ENCODE peak calls at places on chromosomes 16 and 17, in six cellular contexts. F, E, Q, W, S and D are unnamed samples.
A peak's percentile ranks its signal among the peaks of the same experiment; 100 is the strongest.

GRCh38 chr17:77307479-77308198 is 166.9 kb downstream of the SEC14L1 start:
- DNase-seq in S (no peak), Q (no peak), F (no peak), E (no peak), W (no peak), D (no peak)

GRCh38 chr16:86576591-86577313 is 1.6 kb upstream of the FOXL1 start:
- DNase-seq in S (no peak), F (peak; percentile 34), Q (no peak), E (no peak), W (peak; percentile 15), D (no peak)

GRCh38 chr16:68707341-68708152 is 29.5 kb upstream of the CDH1 start:
- DNase-seq in F (peak; percentile 28), W (peak; percentile 67), S (no peak), E (peak; percentile 85), Q (peak; percentile 86), D (peak; percentile 85)

GRCh38 chr17:27246537-27246936 is 47.4 kb upstream of the WSB1 start:
- DNase-seq in Q (no peak), W (no peak), E (no peak), F (no peak), S (no peak), D (no peak)

GRCh38 chr17:6427284-6427781 is 7.6 kb downstream of the AIPL1 start:
- DNase-seq in E (no peak), W (no peak), S (no peak), Q (no peak), F (no peak), D (no peak)

GRCh38 chr16:65967376-65967775 is 399.1 kb upstream of the CDH5 start:
- DNase-seq in F (no peak), S (no peak), E (no peak), Q (no peak), W (no peak), D (no peak)

GRCh38 chr17:65261152-65261551 is 124.0 kb downstream of the RGS9 start:
- DNase-seq in S (no peak), W (no peak), Q (no peak), E (no peak), F (no peak), D (no peak)

GRCh38 chr17:72332367-72332766 is 211.5 kb downstream of the SOX9 start:
- DNase-seq in F (no peak), E (no peak), S (no peak), W (no peak), Q (no peak), D (no peak)

GRCh38 chr16:12871784-12872183 is 29.6 kb upstream of the SHISA9 start:
- DNase-seq in W (no peak), Q (no peak), E (no peak), S (no peak), F (no peak), D (no peak)

GRCh38 chr17:61208301-61209098 is 191.1 kb upstream of the TBX2 start:
- DNase-seq in E (no peak), S (no peak), F (no peak), W (no peak), Q (no peak), D (no peak)

GRCh38 chr17:4596636-4597380 is 12.5 kb downstream of the SMTNL2 start:
- DNase-seq in E (no peak), W (no peak), S (no peak), Q (no peak), F (no peak), D (no peak)

GRCh38 chr17:18986541-18987229 is 17.9 kb downstream of the FAM83G start:
- DNase-seq in Q (no peak), F (no peak), W (no peak), S (no peak), E (no peak), D (no peak)

GRCh38 chr16:82456683-82457082 is 170.1 kb upstream of the CDH13 start:
- DNase-seq in S (peak; percentile 84), Q (peak; percentile 61), F (peak; percentile 28), E (peak; percentile 61), W (peak; percentile 74), D (peak; percentile 69)

GRCh38 chr17:45299311-45299710 is 17.5 kb downstream of the MAP3K14 start:
- DNase-seq in W (no peak), S (no peak), E (no peak), F (no peak), Q (no peak), D (no peak)

GRCh38 chr17:42803074-42803883 is 4.6 kb downstream of the CNTD1 start:
- DNase-seq in W (no peak), F (no peak), Q (no peak), S (no peak), E (no peak), D (no peak)

GRCh38 chr16:678209-678857 is 1.9 kb upstream of the STUB1 start:
- DNase-seq in W (no peak), F (no peak), Q (no peak), S (no peak), E (no peak), D (no peak)

GRCh38 chr17:20073056-20073979 is 64.2 kb downstream of the SPECC1 start:
- DNase-seq in E (peak; percentile 23), Q (peak; percentile 67), S (no peak), W (no peak), F (peak; percentile 64), D (no peak)

GRCh38 chr16:74635303-74635702 is 28.4 kb upstream of the GLG1 start:
- DNase-seq in S (no peak), Q (no peak), F (no peak), W (no peak), E (peak; percentile 32), D (no peak)

GRCh38 chr16:77435240-77435819 is 496 bp upstream of the ADAMTS18 start:
- DNase-seq in Q (no peak), W (no peak), E (no peak), F (no peak), S (no peak), D (no peak)

GRCh38 chr16:30094541-30095165 is 1.4 kb downstream of the YPEL3 start:
- DNase-seq in Q (no peak), E (no peak), F (no peak), S (no peak), W (no peak), D (no peak)

GRCh38 chr17:10033982-10034381 is 128.9 kb upstream of the RCVRN start:
- DNase-seq in E (no peak), Q (peak; percentile 61), W (no peak), S (no peak), F (no peak), D (no peak)

GRCh38 chr16:72195609-72196008 is 23.7 kb upstream of the PMFBP1 start:
- DNase-seq in F (no peak), E (no peak), S (no peak), Q (no peak), W (no peak), D (no peak)

GRCh38 chr17:4947411-4948165 is 742 bp downstream of the PFN1 start:
- DNase-seq in F (peak; percentile 66), E (peak; percentile 45), W (peak; percentile 61), Q (peak; percentile 78), S (peak; percentile 46), D (peak; percentile 88)

GRCh38 chr17:58402047-58402446 is 15.3 kb downstream of the RNF43 start:
- DNase-seq in S (no peak), F (no peak), E (no peak), W (no peak), Q (no peak), D (no peak)

GRCh38 chr17:76640550-76641380 is 2.8 kb downstream of the ST6GALNAC1 start:
- DNase-seq in Q (no peak), W (no peak), F (no peak), E (no peak), S (no peak), D (no peak)

GRCh38 chr17:50536683-50537646 is 4.4 kb downstream of the EPN3 start:
- DNase-seq in E (no peak), S (no peak), Q (no peak), F (no peak), W (no peak), D (no peak)
- H3K4me1 ChIP-seq in E (peaks cover 89% of the 10 kb centered on the region), S (peaks cover 8% of the 10 kb centered on the region), Q (peaks cover 35% of the 10 kb centered on the region), F (peaks cover 15% of the 10 kb centered on the region), W (no peaks in the 10 kb centered on the region), D (peaks cover 25% of the 10 kb centered on the region)

GRCh38 chr17:50906443-50906842 is 40.3 kb upstream of the TOB1 start:
- DNase-seq in F (no peak), E (no peak), W (no peak), S (no peak), Q (no peak), D (no peak)
- H3K4me1 ChIP-seq in F (peaks cover 17% of the 10 kb centered on the region), E (peaks cover 97% of the 10 kb centered on the region), W (peaks cover 12% of the 10 kb centered on the region), S (peaks cover 6% of the 10 kb centered on the region), Q (peaks cover 43% of the 10 kb centered on the region), D (peaks cover 29% of the 10 kb centered on the region)

GRCh38 chr16:84970447-84971127 is 40.7 kb downstream of the ZDHHC7 start:
- DNase-seq in S (peak; percentile 53), W (peak; percentile 86), E (peak; percentile 84), Q (peak; percentile 87), F (peak; percentile 86), D (peak; percentile 92)

GRCh38 chr16:84966150-84966447 is 45.2 kb downstream of the ZDHHC7 start:
- DNase-seq in F (no peak), Q (no peak), E (no peak), S (no peak), W (no peak), D (no peak)

GRCh38 chr16:84965428-84966149 is 45.7 kb downstream of the ZDHHC7 start:
- DNase-seq in E (no peak), S (no peak), Q (no peak), W (no peak), F (no peak), D (no peak)

GRCh38 chr16:84964729-84965128 is 46.6 kb downstream of the ZDHHC7 start:
- DNase-seq in S (no peak), Q (no peak), F (no peak), E (no peak), W (no peak), D (no peak)

GRCh38 chr16:84967828-84968227 is 43.5 kb downstream of the ZDHHC7 start:
- DNase-seq in S (no peak), F (no peak), Q (no peak), W (no peak), E (no peak), D (no peak)
- H3K4me1 ChIP-seq in S (no peaks in the 10 kb centered on the region), F (peaks cover 6% of the 10 kb centered on the region), Q (peaks cover 7% of the 10 kb centered on the region), W (peaks cover 6% of the 10 kb centered on the region), E (peaks cover 8% of the 10 kb centered on the region), D (peaks cover 9% of the 10 kb centered on the region)

GRCh38 chr16:6160303-6160702 is 1062.7 kb upstream of the EEF2KMT start:
- DNase-seq in F (no peak), S (no peak), W (no peak), E (no peak), Q (no peak), D (no peak)

GRCh38 chr16:6170022-6170421 is 1072.4 kb upstream of the EEF2KMT start:
- DNase-seq in Q (no peak), F (no peak), W (no peak), E (no peak), S (no peak), D (no peak)

GRCh38 chr16:6160871-6161270 is 1063.3 kb upstream of the EEF2KMT start:
- DNase-seq in F (no peak), S (no peak), E (no peak), Q (no peak), W (no peak), D (no peak)

DNA sequence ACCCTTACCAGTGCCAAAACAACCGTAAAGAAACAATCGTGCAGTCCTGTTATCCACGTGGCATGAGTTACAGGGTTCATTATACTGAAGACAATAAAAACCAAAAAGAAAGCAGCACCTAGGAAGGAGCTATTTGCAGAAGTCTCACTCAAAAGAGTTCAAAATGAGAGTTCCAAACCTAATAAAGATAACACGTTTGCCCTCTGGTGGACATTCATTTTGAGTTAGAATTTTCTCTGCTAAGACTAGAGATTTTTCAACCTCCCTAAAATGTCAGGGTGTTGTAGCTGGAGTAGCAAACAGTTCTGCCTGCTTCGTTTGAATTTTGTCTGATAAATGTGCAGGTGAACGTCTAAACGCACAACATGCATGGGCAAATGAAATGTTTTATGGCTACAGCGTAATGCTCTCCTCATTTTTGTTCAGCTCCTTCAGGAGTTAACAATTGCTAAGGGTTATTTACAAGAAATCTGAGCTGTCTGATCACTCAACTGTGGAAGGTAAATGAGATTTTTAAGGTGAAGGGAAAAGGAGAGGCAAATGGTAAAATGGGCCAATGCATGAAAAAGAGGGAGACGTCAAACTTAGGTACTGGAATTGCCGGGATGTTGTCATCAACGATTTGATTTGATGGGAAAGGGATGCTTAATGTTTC is 1067.9 kb upstream of the EEF2KMT start:
- DNase-seq in Q (no peak), F (no peak), S (no peak), W (no peak), E (no peak), D (no peak)
- H3K4me1 ChIP-seq in Q (no peaks in the 10 kb centered on the region), F (no peaks in the 10 kb centered on the region), S (no peaks in the 10 kb centered on the region), W (no peaks in the 10 kb centered on the region), E (no peaks in the 10 kb centered on the region), D (no peaks in the 10 kb centered on the region)